ENCODE peak calls at places on chromosomes 7 and 10, in seven cellular contexts. M, Y, P, F, I, K and L are unnamed samples.

GRCh38 chr7:73560035-73560835 is 2.7 kb upstream of the BCL7B start:
- DNase-seq in I (no peak), M (peak; percentile 57), Y (peak; percentile 78), P (peak; percentile 29), K (no peak), F (no peak), L (peak; percentile 37)

GRCh38 chr10:86348321-86349210 is 18.0 kb downstream of the GRID1 start:
- DNase-seq in K (peak; percentile 79), M (peak; percentile 20), Y (no peak), F (no peak), P (no peak), I (peak; percentile 75), L (peak; percentile 48)

GRCh38 chr7:104410742-104411141 is 82.3 kb downstream of the LHFPL3 start:
- DNase-seq in Y (no peak), F (no peak), M (no peak), P (no peak), K (no peak), I (no peak), L (no peak)

GRCh38 chr10:78038791-78039547 is 5.3 kb downstream of the RPS24 start:
- DNase-seq in Y (no peak), P (no peak), M (no peak), I (no peak), F (no peak), K (no peak), L (peak; percentile 32)

GRCh38 chr10:133032231-133032630 is 55.5 kb upstream of the ADGRA1 start:
- DNase-seq in Y (no peak), K (no peak), F (no peak), P (no peak), M (no peak), I (peak; percentile 67), L (no peak)

GRCh38 chr10:73039635-73040034 is 57.0 kb downstream of the P4HA1 start:
- DNase-seq in I (no peak), K (no peak), Y (peak; percentile 84), F (no peak), M (peak; percentile 41), P (no peak), L (no peak)

GRCh38 chr7:25032774-25033743 is 53.1 kb upstream of the OSBPL3 start:
- DNase-seq in K (no peak), P (no peak), Y (peak; percentile 31), F (no peak), M (no peak), I (no peak), L (no peak)

GRCh38 chr10:114239117-114239993 is at the start of gene VWA2:
- DNase-seq in I (peak; percentile 89), F (no peak), Y (no peak), K (no peak), P (no peak), M (no peak), L (no peak)

GRCh38 chr7:7554021-7554432 is 12.7 kb upstream of the MIOS start:
- DNase-seq in Y (peak; percentile 69), M (peak; percentile 80), I (no peak), P (no peak), K (no peak), F (no peak), L (no peak)

GRCh38 chr10:125812128-125812527 is 10.9 kb downstream of the UROS start:
- DNase-seq in F (no peak), Y (peak; percentile 29), I (no peak), P (no peak), K (no peak), M (peak; percentile 21), L (no peak)

GRCh38 chr10:43849551-43849950 is 200.9 kb upstream of the ZNF32 start:
- DNase-seq in Y (no peak), M (no peak), I (no peak), K (no peak), F (no peak), P (no peak), L (no peak)

GRCh38 chr10:131617113-131617877 is 283.5 kb upstream of the PPP2R2D start:
- DNase-seq in P (no peak), F (no peak), K (no peak), Y (no peak), I (peak; percentile 65), M (no peak), L (no peak)

GRCh38 chr7:70807650-70808049 is 324.3 kb upstream of the GALNT17 start:
- DNase-seq in K (no peak), I (no peak), M (no peak), Y (no peak), F (no peak), P (no peak), L (no peak)

GRCh38 chr10:66925896-66926719 is at the start of gene LRRTM3:
- DNase-seq in F (peak; percentile 77), Y (peak; percentile 62), M (peak; percentile 99), I (no peak), K (peak; percentile 74), P (peak; percentile 43), L (no peak)

GRCh38 chr7:94907026-94907419 is 371 bp upstream of the PPP1R9A start:
- DNase-seq in F (peak; percentile 29), M (no peak), K (no peak), Y (no peak), P (no peak), I (no peak), L (no peak)

GRCh38 chr7:94906035-94906796 is 1.2 kb upstream of the PPP1R9A start:
- DNase-seq in P (no peak), M (no peak), K (no peak), I (no peak), F (no peak), Y (no peak), L (no peak)

GRCh38 chr7:94908204-94909022 is 1.0 kb downstream of the PPP1R9A start:
- DNase-seq in F (peak; percentile 16), M (peak; percentile 43), Y (peak; percentile 2), I (peak; percentile 69), P (no peak), K (peak; percentile 63), L (peak; percentile 76)

GRCh38 chr7:94907420-94908203 is at the start of gene PPP1R9A:
- DNase-seq in F (peak; percentile 21), I (peak; percentile 77), P (no peak), Y (no peak), M (peak; percentile 65), K (peak; percentile 78), L (no peak)

DNA sequence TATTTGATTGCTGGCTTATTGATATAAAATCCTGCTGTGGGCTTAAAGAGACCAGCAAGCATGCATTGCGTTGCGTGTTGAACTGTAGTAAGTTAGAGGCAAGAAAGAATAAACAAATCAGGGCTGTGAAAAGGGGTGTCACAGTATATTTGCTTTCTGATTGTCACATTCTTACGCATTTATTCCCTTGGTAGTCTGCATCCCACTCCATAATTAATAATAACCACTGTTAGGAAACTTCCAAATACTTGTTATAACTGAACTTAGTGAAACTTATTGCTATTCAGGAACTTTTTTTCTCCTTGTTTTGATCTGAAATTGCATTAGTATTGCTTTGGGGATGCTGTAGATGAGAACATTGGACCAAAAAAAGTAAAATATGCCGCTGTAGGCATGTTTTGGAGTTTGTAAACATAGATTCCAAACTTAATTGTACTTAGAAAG is 1.7 kb downstream of the PPP1R9A start:
- DNase-seq in M (no peak), Y (no peak), K (no peak), I (no peak), P (no peak), F (no peak), L (no peak)
- H3K4me3 ChIP-seq in M (peak overlapping the region; percentile 95), Y (no peak overlapping the region), K (peak overlapping the region; percentile 74), I (peak overlapping the region; percentile 42), P (no peak overlapping the region), F (peak overlapping the region; percentile 65), L (peak overlapping the region; percentile 90)

GRCh38 chr10:4315529-4315928 is 510.5 kb upstream of the AKR1E2 start:
- DNase-seq in F (no peak), I (no peak), P (no peak), M (no peak), K (no peak), Y (peak; percentile 86), L (no peak)
- H3K4me3 ChIP-seq in F (no peak overlapping the region), I (no peak overlapping the region), P (no peak overlapping the region), M (no peak overlapping the region), K (no peak overlapping the region), Y (no peak overlapping the region), L (no peak overlapping the region)

GRCh38 chr7:129168219-129168991 is 20.0 kb upstream of the SMO start:
- DNase-seq in P (no peak), Y (no peak), I (no peak), M (no peak), K (no peak), F (no peak), L (no peak)
- H3K4me3 ChIP-seq in P (no peak overlapping the region), Y (no peak overlapping the region), I (no peak overlapping the region), M (no peak overlapping the region), K (peak overlapping the region; percentile 40), F (no peak overlapping the region), L (peak overlapping the region; percentile 27)

GRCh38 chr7:116707289-116707688 is 35.3 kb downstream of the MET start:
- DNase-seq in M (no peak), Y (no peak), K (no peak), I (no peak), F (no peak), P (no peak), L (no peak)

GRCh38 chr7:116704650-116705049 is 32.7 kb downstream of the MET start:
- DNase-seq in K (no peak), Y (no peak), F (no peak), M (no peak), I (no peak), P (no peak), L (no peak)

GRCh38 chr7:116708248-116708647 is 36.3 kb downstream of the MET start:
- DNase-seq in I (no peak), F (no peak), P (no peak), M (no peak), Y (no peak), K (no peak), L (no peak)

GRCh38 chr7:116705419-116705818 is 33.4 kb downstream of the MET start:
- DNase-seq in Y (no peak), F (no peak), M (no peak), P (no peak), I (no peak), K (no peak), L (no peak)

DNA sequence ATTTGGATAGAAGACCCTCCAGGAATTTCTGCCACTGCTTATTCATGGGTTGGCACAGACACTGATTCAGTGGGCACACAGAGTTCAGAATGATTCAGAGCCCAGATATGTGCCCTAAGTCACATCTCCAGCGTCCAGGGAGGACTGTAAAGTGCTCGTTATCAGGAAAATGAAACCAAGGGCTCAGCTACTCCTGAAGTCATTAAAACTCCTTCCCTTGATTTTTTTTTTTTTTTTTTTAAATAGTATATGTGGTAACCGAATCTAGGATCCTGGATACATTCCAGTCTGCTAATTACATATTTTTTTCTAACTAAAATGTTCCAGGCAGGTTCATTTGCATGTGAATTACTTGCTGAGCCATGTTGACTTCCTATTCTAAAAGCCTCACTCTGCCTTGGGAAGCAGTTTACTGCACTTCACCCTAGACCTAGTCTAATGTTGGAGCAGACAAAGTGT is 34.7 kb downstream of the MET start:
- DNase-seq in I (no peak), F (peak; percentile 81), K (no peak), M (peak; percentile 85), Y (peak; percentile 55), P (no peak), L (no peak)
- H3K4me3 ChIP-seq in I (no peak overlapping the region), F (peak overlapping the region; percentile 45), K (no peak overlapping the region), M (peak overlapping the region; percentile 53), Y (peak overlapping the region; percentile 28), P (no peak overlapping the region), L (no peak overlapping the region)

DNA sequence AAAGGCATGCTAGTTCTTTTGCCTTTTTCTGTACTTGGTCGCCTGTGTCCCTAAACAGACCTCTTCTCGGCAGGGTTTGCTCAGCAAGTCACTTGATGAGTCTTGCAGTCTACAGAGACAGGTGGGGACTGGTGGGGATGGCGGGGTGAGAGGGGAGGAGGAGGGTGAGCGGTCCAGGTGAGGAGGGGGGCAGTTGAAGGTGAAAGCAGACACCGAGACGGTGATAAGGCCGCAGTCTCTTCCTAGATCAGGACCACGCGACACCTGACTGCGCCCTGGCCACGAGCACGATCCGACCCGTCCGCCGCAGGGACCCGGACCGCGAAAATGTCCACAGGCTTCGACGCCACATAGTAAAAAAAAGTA is 566 bp downstream of the ASNS start:
- DNase-seq in K (no peak), I (no peak), F (no peak), Y (no peak), M (peak; percentile 6), P (no peak), L (no peak)
- H3K4me3 ChIP-seq in K (peak overlapping the region; percentile 91), I (peak overlapping the region; percentile 68), F (peak overlapping the region; percentile 89), Y (peak overlapping the region; percentile 93), M (peak overlapping the region; percentile 80), P (peak overlapping the region; percentile 86), L (peak overlapping the region; percentile 19)